ENCODE peak calls at places on chromosomes 4 and X, in five cellular contexts. One of them, this sample, is unnamed.

GRCh38 chr4:82524570-82525152 is 37.1 kb downstream of the TMEM150C start:
- DNase-seq in cardiac muscle cell: no peak
- DNase-seq in WERI-Rb-1: no peak
- DNase-seq in GM06990: no peak
- DNase-seq in CD4-positive, alpha-beta T cell: no peak
- DNase-seq in this sample: no peak

GRCh38 chr4:106587558-106587957 is 219.0 kb upstream of the GIMD1 start:
- DNase-seq in cardiac muscle cell: no peak
- DNase-seq in WERI-Rb-1: no peak
- DNase-seq in GM06990: no peak
- DNase-seq in CD4-positive, alpha-beta T cell: no peak
- DNase-seq in this sample: no peak

GRCh38 chrX:142860944-142861343 is 164.8 kb upstream of the SPANXN4 start:
- DNase-seq in cardiac muscle cell: no peak
- DNase-seq in WERI-Rb-1: no peak
- DNase-seq in GM06990: no peak
- DNase-seq in CD4-positive, alpha-beta T cell: no peak
- DNase-seq in this sample: no peak

GRCh38 chr4:81635747-81636146 is 164.0 kb upstream of the RASGEF1B start:
- DNase-seq in cardiac muscle cell: peak
- DNase-seq in WERI-Rb-1: no peak
- DNase-seq in GM06990: peak
- DNase-seq in CD4-positive, alpha-beta T cell: no peak
- DNase-seq in this sample: peak

GRCh38 chrX:119880552-119881437 is 9.2 kb downstream of the NDUFA1 start:
- DNase-seq in cardiac muscle cell: peak
- DNase-seq in WERI-Rb-1: peak
- DNase-seq in GM06990: peak
- DNase-seq in CD4-positive, alpha-beta T cell: no peak
- DNase-seq in this sample: no peak

GRCh38 chr4:77438549-77438948 is 167.1 kb upstream of the CXCL13 start:
- DNase-seq in cardiac muscle cell: no peak
- DNase-seq in WERI-Rb-1: no peak
- DNase-seq in GM06990: no peak
- DNase-seq in CD4-positive, alpha-beta T cell: no peak
- DNase-seq in this sample: no peak

GRCh38 chr4:6926681-6927478 is 17.3 kb downstream of the TBC1D14 start:
- DNase-seq in cardiac muscle cell: no peak
- DNase-seq in WERI-Rb-1: no peak
- DNase-seq in GM06990: no peak
- DNase-seq in CD4-positive, alpha-beta T cell: peak
- DNase-seq in this sample: no peak

GRCh38 chr4:141999446-142000143 is 363.2 kb downstream of the IL15 start:
- DNase-seq in cardiac muscle cell: no peak
- DNase-seq in WERI-Rb-1: no peak
- DNase-seq in GM06990: no peak
- DNase-seq in CD4-positive, alpha-beta T cell: no peak
- DNase-seq in this sample: no peak

GRCh38 chr4:38523524-38524448 is 140.2 kb upstream of the KLF3 start:
- DNase-seq in cardiac muscle cell: no peak
- DNase-seq in WERI-Rb-1: no peak
- DNase-seq in GM06990: peak
- DNase-seq in CD4-positive, alpha-beta T cell: no peak
- DNase-seq in this sample: no peak

GRCh38 chrX:105975382-105975781 is 63.1 kb downstream of the SERPINA7 start:
- DNase-seq in cardiac muscle cell: peak
- DNase-seq in WERI-Rb-1: no peak
- DNase-seq in GM06990: no peak
- DNase-seq in CD4-positive, alpha-beta T cell: no peak
- DNase-seq in this sample: no peak

GRCh38 chrX:17643528-17643927 is 93.8 kb upstream of the SCML1 start:
- DNase-seq in cardiac muscle cell: no peak
- DNase-seq in WERI-Rb-1: no peak
- DNase-seq in GM06990: no peak
- DNase-seq in CD4-positive, alpha-beta T cell: no peak
- DNase-seq in this sample: no peak

GRCh38 chr4:47642985-47643745 is 158.1 kb downstream of the ATP10D start:
- DNase-seq in cardiac muscle cell: no peak
- DNase-seq in WERI-Rb-1: peak
- DNase-seq in GM06990: no peak
- DNase-seq in CD4-positive, alpha-beta T cell: no peak
- DNase-seq in this sample: no peak

GRCh38 chrX:150219374-150220185 is 143.5 kb upstream of the MAMLD1 start:
- DNase-seq in cardiac muscle cell: no peak
- DNase-seq in WERI-Rb-1: no peak
- DNase-seq in GM06990: no peak
- DNase-seq in CD4-positive, alpha-beta T cell: no peak
- DNase-seq in this sample: no peak

DNA sequence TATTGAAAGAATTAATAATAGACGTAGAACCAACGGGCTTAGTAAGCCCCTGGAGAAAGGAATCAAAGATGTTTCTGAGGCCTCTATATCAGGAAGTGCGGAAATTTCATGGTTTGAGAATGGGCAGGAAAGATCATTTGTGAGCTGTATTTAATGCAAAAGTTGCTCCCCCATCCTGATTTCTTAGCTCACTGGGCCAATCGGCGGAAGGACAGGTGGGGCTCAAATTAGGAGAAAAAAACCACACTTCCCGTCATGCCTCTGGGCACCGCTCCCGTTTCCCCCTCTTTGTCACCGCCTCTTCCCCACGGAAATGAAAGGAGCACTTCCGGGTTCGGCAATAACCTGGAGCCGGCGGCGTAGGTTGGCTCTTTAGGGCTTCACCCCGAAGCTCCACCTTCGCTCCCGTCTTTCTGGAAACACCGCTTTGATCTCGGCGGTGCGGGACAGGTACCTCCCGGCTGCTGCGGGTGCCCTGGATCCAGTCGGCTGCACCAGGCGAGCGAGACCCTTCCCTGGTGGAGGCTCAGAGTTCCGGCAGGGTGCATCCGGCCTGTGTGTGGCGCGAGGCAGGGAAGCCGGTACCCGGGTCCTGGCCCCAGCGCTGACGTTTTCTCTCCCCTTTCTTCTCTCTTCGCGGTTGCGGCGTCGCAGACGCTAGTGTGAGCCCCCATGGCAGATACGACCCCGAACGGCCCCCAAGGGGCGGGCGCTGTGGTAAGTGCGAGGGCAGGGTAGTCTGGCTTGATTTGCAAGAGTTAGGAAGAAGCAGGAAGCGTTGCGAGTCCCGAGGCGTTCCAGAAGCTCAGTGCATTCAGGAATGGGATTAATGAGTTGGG is at the start of gene TMEM33:
- DNase-seq in cardiac muscle cell: peak
- DNase-seq in WERI-Rb-1: peak
- DNase-seq in GM06990: peak
- DNase-seq in CD4-positive, alpha-beta T cell: peak
- DNase-seq in this sample: peak
- TF ChIP-seq CTCF in cardiac muscle cell: peak
- TF ChIP-seq CTCF in WERI-Rb-1: no peak
- TF ChIP-seq CTCF in GM06990: no peak
- TF ChIP-seq CTCF in CD4-positive, alpha-beta T cell: peak
- TF ChIP-seq CTCF in this sample: no peak

GRCh38 chr4:57158221-57158620 is 48.0 kb upstream of the IGFBP7 start:
- DNase-seq in cardiac muscle cell: no peak
- DNase-seq in WERI-Rb-1: no peak
- DNase-seq in GM06990: no peak
- DNase-seq in CD4-positive, alpha-beta T cell: no peak
- DNase-seq in this sample: no peak
- TF ChIP-seq CTCF in cardiac muscle cell: peak
- TF ChIP-seq CTCF in WERI-Rb-1: no peak
- TF ChIP-seq CTCF in GM06990: no peak
- TF ChIP-seq CTCF in CD4-positive, alpha-beta T cell: no peak
- TF ChIP-seq CTCF in this sample: no peak

GRCh38 chr4:128385683-128386304 is 98.2 kb upstream of the PGRMC2 start:
- DNase-seq in cardiac muscle cell: no peak
- DNase-seq in WERI-Rb-1: no peak
- DNase-seq in GM06990: no peak
- DNase-seq in CD4-positive, alpha-beta T cell: no peak
- DNase-seq in this sample: no peak
- TF ChIP-seq CTCF in cardiac muscle cell: peak
- TF ChIP-seq CTCF in WERI-Rb-1: peak
- TF ChIP-seq CTCF in GM06990: peak
- TF ChIP-seq CTCF in CD4-positive, alpha-beta T cell: no peak
- TF ChIP-seq CTCF in this sample: no peak

GRCh38 chr4:168318266-168318895 is at the start of gene DDX60:
- DNase-seq in cardiac muscle cell: peak
- DNase-seq in WERI-Rb-1: no peak
- DNase-seq in GM06990: peak
- DNase-seq in CD4-positive, alpha-beta T cell: peak
- DNase-seq in this sample: peak
- TF ChIP-seq CTCF in cardiac muscle cell: peak
- TF ChIP-seq CTCF in WERI-Rb-1: no peak
- TF ChIP-seq CTCF in GM06990: peak
- TF ChIP-seq CTCF in CD4-positive, alpha-beta T cell: no peak
- TF ChIP-seq CTCF in this sample: no peak

GRCh38 chr4:186132577-186133277 is 28.2 kb downstream of the FAM149A start:
- DNase-seq in cardiac muscle cell: peak
- DNase-seq in WERI-Rb-1: no peak
- DNase-seq in GM06990: no peak
- DNase-seq in CD4-positive, alpha-beta T cell: no peak
- DNase-seq in this sample: no peak
- TF ChIP-seq CTCF in cardiac muscle cell: peak
- TF ChIP-seq CTCF in WERI-Rb-1: peak
- TF ChIP-seq CTCF in GM06990: peak
- TF ChIP-seq CTCF in CD4-positive, alpha-beta T cell: peak
- TF ChIP-seq CTCF in this sample: no peak

GRCh38 chr4:103484521-103484920 is 235.3 kb downstream of the TACR3 start:
- DNase-seq in cardiac muscle cell: no peak
- DNase-seq in WERI-Rb-1: no peak
- DNase-seq in GM06990: no peak
- DNase-seq in CD4-positive, alpha-beta T cell: no peak
- DNase-seq in this sample: no peak

GRCh38 chr4:103482471-103482870 is 237.3 kb downstream of the TACR3 start:
- DNase-seq in cardiac muscle cell: no peak
- DNase-seq in WERI-Rb-1: no peak
- DNase-seq in GM06990: no peak
- DNase-seq in CD4-positive, alpha-beta T cell: no peak
- DNase-seq in this sample: no peak

GRCh38 chr4:103478210-103478609 is 241.6 kb downstream of the TACR3 start:
- DNase-seq in cardiac muscle cell: no peak
- DNase-seq in WERI-Rb-1: no peak
- DNase-seq in GM06990: no peak
- DNase-seq in CD4-positive, alpha-beta T cell: no peak
- DNase-seq in this sample: no peak

GRCh38 chr4:103478729-103479128 is 241.1 kb downstream of the TACR3 start:
- DNase-seq in cardiac muscle cell: no peak
- DNase-seq in WERI-Rb-1: no peak
- DNase-seq in GM06990: no peak
- DNase-seq in CD4-positive, alpha-beta T cell: no peak
- DNase-seq in this sample: no peak

DNA sequence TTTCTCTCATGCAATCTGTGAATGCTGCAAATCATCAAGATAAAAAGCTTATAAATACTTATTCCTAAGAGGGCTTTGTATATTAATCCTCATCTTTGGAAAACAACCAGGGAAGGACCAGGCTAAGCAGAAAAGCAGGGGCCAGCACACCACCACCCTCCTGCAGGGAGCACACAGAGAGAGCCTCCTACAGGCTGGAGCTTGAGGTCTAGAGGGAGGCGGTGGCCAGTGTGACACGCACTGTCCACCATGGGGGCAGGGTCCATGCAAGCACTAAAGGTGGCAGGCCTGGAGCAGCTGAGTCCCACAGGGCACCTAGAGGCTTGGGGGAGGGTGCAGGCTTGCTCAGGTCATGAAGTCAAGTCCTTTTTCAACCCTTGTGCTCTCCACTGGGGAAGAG is 236.9 kb downstream of the TACR3 start:
- DNase-seq in cardiac muscle cell: no peak
- DNase-seq in WERI-Rb-1: no peak
- DNase-seq in GM06990: no peak
- DNase-seq in CD4-positive, alpha-beta T cell: no peak
- DNase-seq in this sample: no peak
- TF ChIP-seq CTCF in cardiac muscle cell: no peak
- TF ChIP-seq CTCF in WERI-Rb-1: peak
- TF ChIP-seq CTCF in GM06990: no peak
- TF ChIP-seq CTCF in CD4-positive, alpha-beta T cell: no peak
- TF ChIP-seq CTCF in this sample: no peak